ENCODE peak calls at places on chromosome 5, in four cellular contexts. One of them, this sample, is unnamed.

GRCh38 chr5:165457854-165458481 is 1952.5 kb downstream of the MAT2B start:
- DNase-seq in GM23248: peak; percentile 1
- DNase-seq in OCI-LY7: peak; percentile 1
- DNase-seq in PC-3: peak; percentile 29
- DNase-seq in this sample: no peak

GRCh38 chr5:59618644-59619043 is 274.9 kb downstream of the PDE4D start:
- DNase-seq in PC-3: no peak
- DNase-seq in GM23248: no peak
- DNase-seq in OCI-LY7: no peak
- DNase-seq in this sample: no peak

GRCh38 chr5:53023969-53024368 is 34.8 kb downstream of the ITGA2 start:
- DNase-seq in PC-3: peak; percentile 70
- DNase-seq in GM23248: peak; percentile 95
- DNase-seq in OCI-LY7: no peak
- DNase-seq in this sample: no peak

GRCh38 chr5:64958757-64959391 is 190.1 kb downstream of the CWC27 start:
- DNase-seq in GM23248: peak; percentile 77
- DNase-seq in PC-3: peak; percentile 49
- DNase-seq in OCI-LY7: peak; percentile 78
- DNase-seq in this sample: peak; percentile 7

GRCh38 chr5:10599828-10600227 is 36.0 kb downstream of the ANKRD33B start:
- DNase-seq in OCI-LY7: no peak
- DNase-seq in GM23248: peak; percentile 81
- DNase-seq in PC-3: peak; percentile 91
- DNase-seq in this sample: no peak

GRCh38 chr5:139133237-139133636 is 64.9 kb downstream of the SIL1 start:
- DNase-seq in GM23248: no peak
- DNase-seq in OCI-LY7: no peak
- DNase-seq in PC-3: no peak
- DNase-seq in this sample: no peak

GRCh38 chr5:16888694-16889124 is 47.4 kb downstream of the MYO10 start:
- DNase-seq in OCI-LY7: no peak
- DNase-seq in GM23248: peak; percentile 67
- DNase-seq in PC-3: peak; percentile 87
- DNase-seq in this sample: no peak

GRCh38 chr5:61162832-61163567 is 732 bp upstream of the SMIM15 start:
- DNase-seq in GM23248: peak; percentile 53
- DNase-seq in OCI-LY7: no peak
- DNase-seq in PC-3: peak; percentile 32
- DNase-seq in this sample: no peak

GRCh38 chr5:134111741-134112647 is 2.5 kb upstream of the TCF7 start:
- DNase-seq in OCI-LY7: no peak
- DNase-seq in PC-3: no peak
- DNase-seq in GM23248: peak; percentile 77
- DNase-seq in this sample: no peak

GRCh38 chr5:95261369-95262175 is 23.3 kb downstream of the MCTP1 start:
- DNase-seq in PC-3: peak; percentile 50
- DNase-seq in GM23248: peak; percentile 58
- DNase-seq in OCI-LY7: no peak
- DNase-seq in this sample: no peak

GRCh38 chr5:1298723-1299510 is 4.0 kb upstream of the TERT start:
- DNase-seq in OCI-LY7: no peak
- DNase-seq in PC-3: no peak
- DNase-seq in GM23248: no peak
- DNase-seq in this sample: no peak

GRCh38 chr5:103424453-103425205 is 138.0 kb downstream of the NUDT12 start:
- DNase-seq in PC-3: no peak
- DNase-seq in GM23248: peak; percentile 87
- DNase-seq in OCI-LY7: no peak
- DNase-seq in this sample: no peak

GRCh38 chr5:142960309-142960696 is 190.1 kb downstream of the ARHGAP26 start:
- DNase-seq in PC-3: peak; percentile 74
- DNase-seq in OCI-LY7: no peak
- DNase-seq in GM23248: peak; percentile 89
- DNase-seq in this sample: peak; percentile 81

GRCh38 chr5:43348207-43348606 is 35.0 kb upstream of the HMGCS1 start:
- DNase-seq in GM23248: no peak
- DNase-seq in OCI-LY7: no peak
- DNase-seq in PC-3: no peak
- DNase-seq in this sample: no peak

GRCh38 chr5:147303251-147303650 is 68.4 kb downstream of the STK32A start:
- DNase-seq in OCI-LY7: no peak
- DNase-seq in PC-3: peak; percentile 59
- DNase-seq in GM23248: peak; percentile 37
- DNase-seq in this sample: no peak

GRCh38 chr5:21070871-21071270 is 1082.9 kb upstream of the CDH18 start:
- DNase-seq in GM23248: no peak
- DNase-seq in PC-3: no peak
- DNase-seq in OCI-LY7: no peak
- DNase-seq in this sample: no peak

GRCh38 chr5:80912479-80912878 is 47.7 kb upstream of the RASGRF2 start:
- DNase-seq in GM23248: no peak
- DNase-seq in OCI-LY7: no peak
- DNase-seq in PC-3: peak; percentile 60
- DNase-seq in this sample: no peak

GRCh38 chr5:125311743-125312142 is 565.3 kb upstream of the ZNF608 start:
- DNase-seq in GM23248: peak; percentile 87
- DNase-seq in PC-3: peak; percentile 86
- DNase-seq in OCI-LY7: no peak
- DNase-seq in this sample: no peak

GRCh38 chr5:67165524-67166459 is 30.8 kb downstream of the CD180 start:
- DNase-seq in GM23248: peak; percentile 92
- DNase-seq in OCI-LY7: peak; percentile 89
- DNase-seq in PC-3: peak; percentile 63
- DNase-seq in this sample: peak; percentile 73

DNA sequence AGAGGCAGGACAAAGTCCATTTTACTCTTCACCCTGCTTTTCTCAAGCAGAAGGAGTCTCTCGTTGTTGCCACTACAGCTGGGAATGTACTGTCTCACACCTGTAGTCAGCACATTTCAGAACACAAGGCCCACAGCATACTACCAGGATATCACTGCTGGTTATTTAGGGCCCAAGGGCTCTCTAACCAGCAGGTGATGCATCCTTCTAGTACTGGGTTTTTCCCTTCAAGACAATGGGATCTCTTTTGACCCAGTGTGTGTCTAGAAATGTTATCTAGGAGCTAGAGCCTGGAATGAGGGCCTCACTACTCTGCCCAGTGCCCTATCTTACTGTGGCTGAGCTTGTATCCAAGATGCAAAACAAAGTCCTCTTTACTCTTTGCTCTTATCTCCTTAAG is 235.1 kb upstream of the PRR16 start:
- DNase-seq in OCI-LY7: no peak
- DNase-seq in GM23248: no peak
- DNase-seq in PC-3: no peak
- DNase-seq in this sample: no peak
- TF ChIP-seq EZH2phosphoT487 in OCI-LY7: no peak
- TF ChIP-seq EZH2phosphoT487 in GM23248: no peak
- TF ChIP-seq EZH2phosphoT487 in PC-3: no peak
- TF ChIP-seq EZH2phosphoT487 in this sample: no peak

DNA sequence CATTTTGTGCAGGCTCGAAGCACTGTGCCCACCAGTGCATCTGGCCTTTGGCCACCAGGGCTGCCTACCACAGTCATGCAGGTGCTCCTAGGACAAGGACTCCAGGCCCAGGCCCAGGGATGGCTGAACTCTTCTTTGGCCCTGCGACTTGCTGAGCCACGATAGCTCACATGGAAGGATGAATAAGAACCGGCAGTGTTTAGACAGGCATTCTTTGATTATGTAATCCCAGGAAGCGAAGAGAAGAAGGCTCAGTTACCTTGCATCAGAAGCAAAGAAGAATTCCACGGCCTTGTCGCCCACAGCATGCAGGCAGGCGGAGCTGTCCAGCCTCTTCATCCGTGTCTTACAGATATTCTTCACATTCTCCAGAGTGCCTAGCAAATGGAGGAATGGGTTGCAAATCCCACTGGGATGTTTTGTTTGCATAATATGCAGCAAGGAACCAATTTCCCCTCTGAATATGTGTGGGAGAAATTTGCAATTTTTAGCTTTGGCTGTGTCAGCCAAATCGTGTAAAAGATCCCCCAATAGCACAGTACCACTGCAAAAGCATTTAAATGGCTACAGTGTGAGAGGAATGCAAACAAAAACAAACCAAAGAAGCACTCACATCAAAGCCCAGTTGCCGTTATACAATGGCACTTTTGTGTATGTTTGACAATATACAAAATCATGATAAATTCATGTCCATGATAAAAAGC is 29.1 kb downstream of the GFPT2 start:
- DNase-seq in GM23248: no peak
- DNase-seq in PC-3: no peak
- DNase-seq in OCI-LY7: no peak
- DNase-seq in this sample: no peak
- TF ChIP-seq EZH2phosphoT487 in GM23248: no peak
- TF ChIP-seq EZH2phosphoT487 in PC-3: no peak
- TF ChIP-seq EZH2phosphoT487 in OCI-LY7: no peak
- TF ChIP-seq EZH2phosphoT487 in this sample: no peak

DNA sequence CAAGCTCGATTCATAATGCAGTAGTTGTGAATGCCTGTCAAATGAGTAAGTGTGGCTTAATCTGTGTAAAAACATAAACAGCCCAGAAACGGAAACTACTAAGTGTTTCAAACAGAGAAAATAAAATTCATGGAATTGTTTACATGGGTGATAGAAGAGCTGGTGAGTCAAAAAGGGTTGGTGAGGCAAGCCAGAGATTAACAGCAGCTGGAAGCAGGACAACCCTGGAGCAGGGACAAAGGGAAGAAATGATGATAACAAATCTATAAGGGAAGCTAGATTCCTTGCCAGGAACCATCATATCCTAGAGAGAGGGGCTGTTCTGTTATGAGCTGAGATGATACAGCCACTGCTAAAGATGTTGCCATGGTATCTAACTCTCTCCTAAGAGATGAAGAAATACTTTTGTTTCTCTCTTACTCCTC is 18.0 kb upstream of the PRR16 start:
- DNase-seq in GM23248: peak; percentile 91
- DNase-seq in OCI-LY7: no peak
- DNase-seq in PC-3: peak; percentile 76
- DNase-seq in this sample: no peak
- TF ChIP-seq EZH2phosphoT487 in GM23248: peak; percentile 92
- TF ChIP-seq EZH2phosphoT487 in OCI-LY7: no peak
- TF ChIP-seq EZH2phosphoT487 in PC-3: no peak
- TF ChIP-seq EZH2phosphoT487 in this sample: no peak

DNA sequence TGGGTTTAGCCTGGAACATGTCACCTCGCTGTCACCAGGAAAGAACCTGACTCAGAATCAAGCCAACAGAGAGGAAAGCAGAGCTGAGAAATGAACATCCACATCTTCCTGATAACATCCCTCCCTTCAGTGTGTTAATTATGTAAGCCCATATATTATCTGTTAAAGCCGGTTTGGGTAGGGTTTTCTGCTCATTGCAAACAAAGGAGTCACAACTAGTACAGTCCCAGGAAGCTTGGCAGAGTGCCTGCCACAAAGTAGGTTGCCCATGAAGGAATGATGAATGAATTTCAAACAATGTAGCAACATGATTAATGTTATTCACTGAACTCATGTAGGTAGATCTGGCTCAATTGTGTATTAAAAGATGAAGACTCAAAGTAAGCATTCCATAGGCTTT is 10.4 kb upstream of the PPARGC1B start:
- DNase-seq in OCI-LY7: no peak
- DNase-seq in GM23248: peak; percentile 16
- DNase-seq in PC-3: peak; percentile 95
- DNase-seq in this sample: no peak
- TF ChIP-seq EZH2phosphoT487 in OCI-LY7: no peak
- TF ChIP-seq EZH2phosphoT487 in GM23248: no peak
- TF ChIP-seq EZH2phosphoT487 in PC-3: no peak
- TF ChIP-seq EZH2phosphoT487 in this sample: no peak

GRCh38 chr5:150303070-150303595 is 428 bp upstream of the ARSI start:
- DNase-seq in OCI-LY7: no peak
- DNase-seq in GM23248: no peak
- DNase-seq in PC-3: no peak
- DNase-seq in this sample: no peak

GRCh38 chr5:150301901-150302300 is 804 bp downstream of the ARSI start:
- DNase-seq in GM23248: no peak
- DNase-seq in PC-3: no peak
- DNase-seq in OCI-LY7: no peak
- DNase-seq in this sample: no peak

GRCh38 chr5:150303660-150304411 is 1.1 kb upstream of the ARSI start:
- DNase-seq in PC-3: no peak
- DNase-seq in OCI-LY7: no peak
- DNase-seq in GM23248: peak; percentile 38
- DNase-seq in this sample: no peak

GRCh38 chr5:150301170-150301505 is 1.6 kb downstream of the ARSI start:
- DNase-seq in OCI-LY7: no peak
- DNase-seq in GM23248: peak; percentile 26
- DNase-seq in PC-3: no peak
- DNase-seq in this sample: no peak

GRCh38 chr5:150302301-150303069 is at the start of gene ARSI:
- DNase-seq in GM23248: peak; percentile 76
- DNase-seq in OCI-LY7: no peak
- DNase-seq in PC-3: peak; percentile 69
- DNase-seq in this sample: no peak
- TF ChIP-seq EZH2phosphoT487 in GM23248: no peak
- TF ChIP-seq EZH2phosphoT487 in OCI-LY7: no peak
- TF ChIP-seq EZH2phosphoT487 in PC-3: no peak
- TF ChIP-seq EZH2phosphoT487 in this sample: no peak